ENCODE peak calls at places on chromosomes 5 and 9, in seven cellular contexts. H, V, K, C, Z, N and G are unnamed samples.

GRCh38 chr9:69637193-69637592 is 35.0 kb downstream of the APBA1 start:
- DNase-seq in H (no peak), V (no peak), K (no peak), C (no peak), Z (peak), N (no peak), G (no peak)

GRCh38 chr9:113794721-113795120 is 81.4 kb upstream of the ZNF618 start:
- DNase-seq in H (no peak), V (peak), K (no peak), C (no peak), Z (no peak), N (no peak), G (no peak)

GRCh38 chr9:124267271-124267807 is 9.6 kb downstream of the NEK6 start:
- DNase-seq in H (peak), V (no peak), K (peak), C (peak), Z (peak), N (peak), G (no peak)

GRCh38 chr5:12177225-12177624 is 273.0 kb upstream of the CTNND2 start:
- DNase-seq in H (no peak), V (no peak), K (no peak), C (no peak), Z (no peak), N (no peak), G (no peak)

GRCh38 chr5:154118385-154118784 is 72.1 kb upstream of the GALNT10 start:
- DNase-seq in H (no peak), V (no peak), K (no peak), C (no peak), Z (no peak), N (no peak), G (no peak)

GRCh38 chr5:385321-385720 is 57.7 kb upstream of the EXOC3 start:
- DNase-seq in H (no peak), V (no peak), K (no peak), C (no peak), Z (no peak), N (no peak), G (no peak)

GRCh38 chr9:129270903-129271431 is 92.9 kb upstream of the IER5L start:
- DNase-seq in H (peak), V (no peak), K (no peak), C (peak), Z (no peak), N (peak), G (no peak)

GRCh38 chr5:120199559-120199958 is 264.5 kb upstream of the PRR16 start:
- DNase-seq in H (no peak), V (no peak), K (no peak), C (no peak), Z (no peak), N (no peak), G (no peak)

GRCh38 chr9:76828462-76828861 is 64.2 kb downstream of the PCA3 start:
- DNase-seq in H (no peak), V (no peak), K (no peak), C (no peak), Z (no peak), N (no peak), G (no peak)

GRCh38 chr5:137148128-137148527 is 351.0 kb downstream of the SPOCK1 start:
- DNase-seq in H (no peak), V (no peak), K (no peak), C (no peak), Z (no peak), N (no peak), G (no peak)

GRCh38 chr5:146866263-146866662 is 12.3 kb downstream of the PPP2R2B start:
- DNase-seq in H (no peak), V (no peak), K (no peak), C (no peak), Z (no peak), N (no peak), G (no peak)

GRCh38 chr9:121820286-121821005 is 169.0 kb downstream of the DAB2IP start:
- DNase-seq in H (no peak), V (no peak), K (no peak), C (no peak), Z (no peak), N (no peak), G (peak)

GRCh38 chr5:160703547-160704189 is 148.3 kb downstream of the ATP10B start:
- DNase-seq in H (no peak), V (no peak), K (no peak), C (no peak), Z (no peak), N (no peak), G (no peak)

GRCh38 chr5:137666109-137666850 is 69.6 kb downstream of the KLHL3 start:
- DNase-seq in H (peak), V (no peak), K (no peak), C (no peak), Z (no peak), N (no peak), G (no peak)

GRCh38 chr5:172749076-172749475 is 21.9 kb downstream of the DUSP1 start:
- DNase-seq in H (no peak), V (no peak), K (no peak), C (no peak), Z (no peak), N (no peak), G (no peak)

GRCh38 chr5:90055831-90056328 is 353.7 kb downstream of the CETN3 start:
- DNase-seq in H (peak), V (no peak), K (no peak), C (no peak), Z (no peak), N (peak), G (no peak)

GRCh38 chr5:171422902-171423663 is 3.6 kb downstream of the FGF18 start:
- DNase-seq in H (no peak), V (peak), K (no peak), C (no peak), Z (no peak), N (no peak), G (no peak)

GRCh38 chr5:76801803-76802195 is 17.0 kb upstream of the F2RL1 start:
- DNase-seq in H (no peak), V (no peak), K (no peak), C (no peak), Z (no peak), N (no peak), G (no peak)

GRCh38 chr9:129823163-129823933 is 588 bp downstream of the TOR1A start:
- DNase-seq in H (peak), V (no peak), K (peak), C (no peak), Z (peak), N (peak), G (no peak)

GRCh38 chr5:50564079-50564478 is 102.4 kb upstream of the PARP8 start:
- DNase-seq in H (no peak), V (no peak), K (no peak), C (no peak), Z (no peak), N (no peak), G (no peak)

GRCh38 chr9:89872913-89873707 is 268.3 kb downstream of the GADD45G start:
- DNase-seq in H (no peak), V (peak), K (no peak), C (no peak), Z (no peak), N (no peak), G (peak)

GRCh38 chr5:134140530-134141201 is 26.2 kb downstream of the TCF7 start:
- DNase-seq in H (peak), V (peak), K (peak), C (peak), Z (peak), N (peak), G (peak)

GRCh38 chr9:18393340-18394130 is 80.4 kb upstream of the ADAMTSL1 start:
- DNase-seq in H (peak), V (no peak), K (no peak), C (peak), Z (peak), N (peak), G (no peak)

GRCh38 chr9:131046581-131047202 is 37.7 kb downstream of the LAMC3 start:
- DNase-seq in H (peak), V (no peak), K (peak), C (peak), Z (peak), N (peak), G (peak)

GRCh38 chr5:83440826-83441225 is 30.7 kb upstream of the VCAN start:
- DNase-seq in H (no peak), V (no peak), K (no peak), C (no peak), Z (no peak), N (peak), G (no peak)

GRCh38 chr9:129640086-129640870 is 1.7 kb downstream of the ASB6 start:
- DNase-seq in H (no peak), V (no peak), K (no peak), C (no peak), Z (peak), N (peak), G (no peak)

GRCh38 chr9:20270176-20270575 is 352.1 kb downstream of the MLLT3 start:
- DNase-seq in H (no peak), V (no peak), K (no peak), C (no peak), Z (no peak), N (no peak), G (no peak)

GRCh38 chr9:129667378-129667777 is 1.9 kb downstream of the PRRX2 start:
- DNase-seq in H (no peak), V (no peak), K (no peak), C (no peak), Z (no peak), N (no peak), G (no peak)

GRCh38 chr9:6237267-6237666 is 21.7 kb downstream of the IL33 start:
- DNase-seq in H (no peak), V (no peak), K (no peak), C (no peak), Z (no peak), N (no peak), G (no peak)

GRCh38 chr9:38125889-38126288 is 56.9 kb upstream of the SHB start:
- DNase-seq in H (no peak), V (no peak), K (no peak), C (no peak), Z (no peak), N (peak), G (no peak)

GRCh38 chr5:99441235-99441634 is 512.4 kb upstream of the CHD1 start:
- DNase-seq in H (no peak), V (no peak), K (no peak), C (no peak), Z (no peak), N (no peak), G (no peak)

GRCh38 chr9:137311171-137311970 is 9.3 kb upstream of the NRARP start:
- DNase-seq in H (peak), V (peak), K (no peak), C (peak), Z (peak), N (no peak), G (peak)